ENCODE peak calls at places on chromosomes 1 and 21, in five cellular contexts. M, J, G, T and I are unnamed samples.

GRCh38 chr1:158554352-158554751 is at the start of gene OR6Y1:
- DNase-seq in T (no peak), M (no peak), J (no peak), G (no peak), I (no peak)

GRCh38 chr1:220121791-220122530 is 28.0 kb downstream of the IARS2 start:
- DNase-seq in T (no peak), J (no peak), G (no peak), M (no peak), I (peak)

GRCh38 chr1:150293433-150294253 is at the start of gene MRPS21:
- DNase-seq in G (peak), J (peak), M (peak), T (peak), I (peak)

GRCh38 chr1:77506771-77507170 is 175.7 kb downstream of the ZZZ3 start:
- DNase-seq in T (no peak), G (no peak), M (no peak), J (no peak), I (no peak)

GRCh38 chr21:43188712-43189151 is 19.9 kb downstream of the CRYAA start:
- DNase-seq in T (no peak), J (no peak), G (no peak), M (no peak), I (no peak)

GRCh38 chr1:108661030-108661609 is at the start of gene HENMT1:
- DNase-seq in M (peak), T (peak), G (peak), J (peak), I (peak)

GRCh38 chr1:211258310-211258755 is 833 bp upstream of the RCOR3 start:
- DNase-seq in J (peak), T (peak), M (peak), G (peak), I (peak)

GRCh38 chr1:22108343-22109135 is 34.4 kb downstream of the WNT4 start:
- DNase-seq in J (peak), M (no peak), T (no peak), G (no peak), I (no peak)

GRCh38 chr1:78950801-78951200 is 55.7 kb downstream of the ADGRL4 start:
- DNase-seq in J (no peak), M (no peak), G (no peak), T (no peak), I (no peak)

GRCh38 chr1:202837746-202838145 is 27.0 kb downstream of the PCAT6 start:
- DNase-seq in T (no peak), J (no peak), M (no peak), G (no peak), I (no peak)

GRCh38 chr1:211520641-211521040 is 28.7 kb upstream of the RD3 start:
- DNase-seq in M (peak), J (no peak), T (no peak), G (no peak), I (peak)

GRCh38 chr1:227192163-227192562 is 126.1 kb downstream of the CDC42BPA start:
- DNase-seq in T (peak), M (peak), G (peak), J (peak), I (no peak)

GRCh38 chr1:89978763-89979162 is 16.1 kb upstream of the ZNF326 start:
- DNase-seq in T (no peak), M (no peak), G (no peak), J (no peak), I (no peak)

GRCh38 chr1:190511554-190511953 is 33.9 kb upstream of the BRINP3 start:
- DNase-seq in G (no peak), J (no peak), M (no peak), T (no peak), I (no peak)

GRCh38 chr1:234842726-234843641 is 233.0 kb upstream of the IRF2BP2 start:
- DNase-seq in T (no peak), J (no peak), M (no peak), G (no peak), I (no peak)

GRCh38 chr1:236401698-236402097 is 7.6 kb downstream of the EDARADD start:
- DNase-seq in G (no peak), T (no peak), J (no peak), M (no peak), I (no peak)

GRCh38 chr21:35020446-35020845 is 28.7 kb downstream of the RUNX1 start:
- DNase-seq in T (no peak), M (no peak), G (no peak), J (no peak), I (no peak)

GRCh38 chr1:215905493-215906095 is 338.5 kb downstream of the KCTD3 start:
- DNase-seq in T (no peak), G (no peak), M (no peak), J (no peak), I (no peak)

GRCh38 chr1:33025761-33026160 is 10.9 kb downstream of the AK2 start:
- DNase-seq in G (no peak), M (no peak), T (no peak), J (no peak), I (peak)

GRCh38 chr1:51667556-51667955 is 50.7 kb downstream of the OSBPL9 start:
- DNase-seq in T (no peak), M (no peak), J (no peak), G (no peak), I (no peak)

GRCh38 chr1:181777812-181778211 is 283.7 kb downstream of the ZNF648 start:
- DNase-seq in G (no peak), T (no peak), J (no peak), M (peak), I (no peak)

GRCh38 chr1:67097305-67097704 is 37.5 kb downstream of the C1orf141 start:
- DNase-seq in J (no peak), M (no peak), T (no peak), G (no peak), I (peak)

GRCh38 chr1:47886141-47886540 is 111.0 kb downstream of the TRABD2B start:
- DNase-seq in M (no peak), G (no peak), J (no peak), T (no peak), I (no peak)

GRCh38 chr1:113949007-113949406 is 19.9 kb downstream of the HIPK1 start:
- DNase-seq in G (no peak), T (no peak), J (no peak), M (no peak), I (peak)
- TF ChIP-seq CTCF in G (no peak), T (peak), J (peak), M (peak), I (peak)

DNA sequence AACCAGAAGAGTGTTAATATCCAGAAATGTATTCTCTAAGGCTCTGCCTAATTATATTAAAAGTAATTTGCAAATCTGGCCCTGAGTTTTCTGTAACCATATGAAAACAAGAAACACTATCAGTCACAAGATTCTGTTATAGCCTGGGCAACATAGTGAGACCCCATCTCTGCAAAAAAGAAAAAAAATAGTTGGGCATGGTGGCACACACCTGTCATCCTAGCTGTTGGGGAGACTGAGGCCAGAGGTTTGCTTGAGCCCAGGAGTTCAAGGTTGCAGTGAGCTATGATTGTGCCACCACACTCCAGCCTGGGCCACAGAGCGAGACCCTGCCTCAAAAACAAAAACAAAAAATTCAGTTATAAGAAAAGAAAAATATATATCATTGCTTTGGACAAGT is 25.6 kb downstream of the C1orf21 start:
- DNase-seq in T (no peak), G (no peak), M (no peak), J (no peak), I (no peak)
- TF ChIP-seq CTCF in T (no peak), G (no peak), M (no peak), J (no peak), I (no peak)

DNA sequence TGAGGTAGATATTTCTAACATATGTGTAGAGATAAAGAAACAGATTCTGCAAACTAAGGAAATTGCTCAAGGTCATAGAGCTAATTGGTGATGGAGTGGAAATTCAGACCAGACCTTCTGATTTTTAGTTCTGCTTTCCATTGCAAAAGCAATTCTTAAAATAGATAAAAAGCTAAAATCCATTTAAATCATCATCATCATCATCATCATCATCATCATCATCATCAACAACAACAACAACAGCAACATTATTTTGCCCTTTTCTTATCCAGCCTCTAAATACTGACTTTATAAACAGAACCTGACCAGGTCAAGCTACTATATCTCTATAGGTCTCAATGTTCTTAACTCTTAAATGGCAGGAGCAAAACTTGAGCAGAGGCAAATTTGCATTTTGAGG is 14.0 kb upstream of the ROR1 start:
- DNase-seq in M (no peak), J (no peak), T (no peak), G (no peak), I (no peak)
- TF ChIP-seq CTCF in M (no peak), J (no peak), T (no peak), G (no peak), I (no peak)

DNA sequence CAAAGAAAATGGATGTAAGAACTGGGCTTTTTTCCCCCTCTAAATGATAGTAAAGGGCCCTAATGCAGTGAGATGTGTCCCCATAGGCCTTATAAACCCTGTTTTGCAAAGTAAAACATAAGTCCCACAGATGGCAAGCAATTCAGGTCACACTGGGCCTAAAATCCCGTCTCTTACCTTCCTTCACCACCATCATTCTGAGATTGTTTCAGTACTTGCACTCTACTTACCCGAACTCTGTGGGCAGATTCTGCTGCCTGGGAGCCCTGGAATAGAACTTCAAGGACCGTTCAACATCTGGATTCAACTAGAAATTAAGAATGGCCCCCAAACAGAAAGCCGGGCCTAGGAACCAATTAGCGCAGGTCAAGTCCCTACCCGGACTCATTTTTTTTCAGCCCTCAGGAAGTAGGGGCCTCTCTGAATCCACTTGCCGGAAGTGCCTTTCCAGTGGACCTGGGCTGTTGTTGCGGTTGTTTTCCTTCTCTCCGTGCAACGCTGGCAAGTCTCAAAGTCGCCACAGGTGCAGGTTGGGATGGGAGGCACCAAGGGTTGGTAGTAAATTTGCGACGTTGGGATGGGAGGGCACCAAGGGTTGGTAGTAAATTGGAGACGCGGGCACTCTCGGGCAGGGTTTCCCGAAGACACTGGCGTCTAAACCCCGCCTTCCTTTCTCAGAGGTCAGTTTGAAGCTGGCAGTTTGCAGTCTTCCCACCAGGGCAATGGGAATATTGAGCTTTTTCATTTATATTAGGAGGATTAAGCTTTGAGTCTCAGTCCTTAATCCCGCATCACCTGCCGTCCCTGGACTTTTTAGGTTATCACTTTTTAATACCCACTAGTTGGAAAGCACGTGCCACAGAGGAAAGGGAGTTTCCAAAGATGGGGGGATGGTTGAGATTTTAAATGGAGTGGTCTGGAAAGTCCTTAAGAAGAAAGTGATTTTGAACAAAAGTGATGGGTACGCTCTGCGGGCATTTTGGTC is at the start of gene TMEM69:
- DNase-seq in J (peak), G (peak), M (peak), T (peak), I (peak)
- TF ChIP-seq CTCF in J (peak), G (no peak), M (peak), T (peak), I (no peak)

DNA sequence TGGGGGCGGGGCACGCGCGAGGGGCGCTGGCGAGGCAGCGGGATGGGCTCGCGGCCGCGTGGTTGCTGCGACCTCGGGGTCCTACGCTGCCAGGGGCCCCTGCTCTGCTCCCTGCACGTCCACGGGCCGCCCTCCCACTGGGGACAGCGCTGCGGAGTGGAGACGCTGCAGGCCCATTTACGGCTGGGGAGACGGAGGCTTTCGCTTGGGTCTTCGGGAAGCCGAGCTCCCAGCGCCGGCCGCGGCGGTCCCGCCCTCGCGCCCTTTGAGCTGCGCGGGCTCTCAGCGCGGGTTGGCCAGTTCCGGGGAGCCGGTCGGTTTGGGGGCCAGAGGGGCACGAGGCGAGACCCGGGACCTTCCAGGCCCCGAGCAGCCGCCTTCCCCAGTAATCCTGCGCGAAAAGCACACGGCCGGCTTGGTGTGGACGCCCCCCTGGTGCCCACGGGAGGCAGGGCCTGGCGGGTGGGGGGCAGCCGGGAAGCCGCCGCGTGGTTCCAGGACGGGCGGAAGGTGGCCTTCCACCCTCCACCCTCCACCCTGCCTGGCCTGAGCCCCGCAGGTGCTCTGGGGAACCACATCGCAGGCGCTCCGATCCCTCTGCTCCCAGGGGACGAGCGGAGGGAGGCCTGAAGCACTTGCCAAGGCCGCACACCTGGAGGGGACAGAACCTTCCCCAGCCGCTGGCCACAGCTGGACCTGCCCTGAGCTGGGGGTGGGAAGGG is 570 bp upstream of the PEX10 start:
- DNase-seq in T (no peak), J (peak), G (no peak), M (peak), I (no peak)
- TF ChIP-seq CTCF in T (no peak), J (no peak), G (no peak), M (no peak), I (no peak)

GRCh38 chr21:36700961-36701911 is 2.3 kb downstream of the SIM2 start:
- DNase-seq in G (no peak), T (no peak), M (no peak), J (no peak), I (no peak)
- TF ChIP-seq CTCF in G (no peak), T (no peak), M (no peak), J (no peak), I (no peak)

DNA sequence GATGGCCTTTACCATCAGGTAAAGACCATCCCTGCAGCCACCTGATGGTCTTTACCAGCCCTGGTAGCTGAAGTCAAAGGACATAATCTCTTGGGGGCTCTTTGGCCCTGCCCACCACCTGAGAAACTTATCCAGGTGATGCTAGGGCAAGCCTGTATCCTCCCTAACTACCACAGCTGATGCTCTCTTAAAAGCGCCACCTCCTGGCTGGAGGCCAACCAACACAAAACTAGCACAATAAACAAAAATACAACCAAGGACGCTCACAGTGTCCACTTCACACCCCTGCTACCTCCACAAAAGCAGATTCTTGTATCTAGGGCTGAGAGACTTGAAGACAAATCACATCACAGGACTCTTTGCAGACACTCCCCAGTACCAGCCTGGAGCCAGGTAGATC is 357.1 kb upstream of the POU3F1 start:
- DNase-seq in M (no peak), T (no peak), G (no peak), J (no peak), I (no peak)
- TF ChIP-seq CTCF in M (no peak), T (no peak), G (no peak), J (no peak), I (no peak)

GRCh38 chr21:45267390-45267760 is 20.3 kb downstream of the POFUT2 start:
- DNase-seq in T (no peak), M (no peak), G (no peak), J (no peak), I (no peak)

GRCh38 chr21:45269861-45270260 is 17.8 kb downstream of the POFUT2 start:
- DNase-seq in M (no peak), G (no peak), T (no peak), J (no peak), I (no peak)

GRCh38 chr21:45266518-45267389 is 20.9 kb downstream of the POFUT2 start:
- DNase-seq in J (no peak), T (peak), M (no peak), G (no peak), I (no peak)

GRCh38 chr21:45265721-45266517 is 21.8 kb downstream of the POFUT2 start:
- DNase-seq in T (no peak), M (no peak), G (no peak), J (no peak), I (no peak)

DNA sequence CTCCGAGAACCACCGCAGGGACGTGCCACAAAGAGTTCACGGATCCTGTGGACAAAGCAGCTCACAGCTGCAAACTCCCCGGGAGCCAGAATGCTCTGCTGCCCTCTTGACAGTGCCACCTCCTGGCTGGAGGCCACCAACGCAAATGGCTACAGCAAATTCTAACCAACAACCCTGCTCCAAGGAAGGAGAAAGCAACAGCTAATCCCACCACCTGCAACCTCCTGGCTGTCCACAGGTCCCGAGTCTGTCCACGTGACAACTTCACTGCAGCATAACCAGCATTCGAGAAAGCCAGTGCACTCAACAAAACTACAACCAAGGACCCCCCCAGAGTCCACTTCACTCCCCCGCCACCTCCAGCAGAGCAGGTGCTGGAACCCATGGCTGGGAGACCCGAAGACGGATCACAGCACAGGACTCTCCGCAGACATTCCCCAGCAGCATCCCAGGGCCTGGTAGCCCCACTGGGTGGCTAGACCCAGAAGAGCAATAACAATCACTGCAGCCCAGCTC is 17.3 kb downstream of the POFUT2 start:
- DNase-seq in J (no peak), M (no peak), G (no peak), T (no peak), I (peak)
- TF ChIP-seq CTCF in J (peak), M (peak), G (no peak), T (peak), I (peak)

GRCh38 chr1:118826669-118827068 is 161.5 kb downstream of the TBX15 start:
- DNase-seq in J (no peak), G (no peak), M (peak), T (no peak), I (no peak)
- TF ChIP-seq CTCF in J (no peak), G (no peak), M (peak), T (no peak), I (no peak)

DNA sequence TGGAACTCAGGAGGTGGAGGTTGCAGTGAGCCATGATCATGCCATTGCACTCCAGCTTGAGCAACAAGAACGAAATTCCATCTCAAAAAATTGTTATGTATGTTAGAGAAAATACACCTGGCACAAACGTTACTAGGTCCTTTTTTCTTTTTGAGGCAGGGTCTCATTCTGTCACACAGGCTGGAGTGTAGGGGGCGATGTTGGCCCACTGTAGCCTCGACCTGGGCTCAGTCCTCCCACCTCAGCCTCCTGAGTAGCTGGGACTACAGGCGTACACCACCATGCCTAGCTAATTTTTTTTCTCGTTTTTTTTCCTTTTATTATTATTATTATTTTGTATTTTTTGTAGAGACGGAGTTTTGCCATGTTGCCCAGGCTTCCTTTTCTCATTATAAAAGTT is 4.4 kb downstream of the HAX1 start:
- DNase-seq in M (no peak), J (no peak), G (no peak), T (no peak), I (no peak)
- TF ChIP-seq CTCF in M (peak), J (peak), G (no peak), T (peak), I (peak)